ENCODE peak calls at places on chromosomes 11 and 22, in four cellular contexts. M is heart left ventricle, J is uterus, O is heart right ventricle. S is an unnamed sample. For H3K4me1, the result is how much of the 10 kb centered on the place peaks cover.

GRCh38 chr11:6061475-6061874 is 30.9 kb upstream of the OR56A1 start:
- DNase-seq in M (no peak), J (no peak), O (no peak), S (no peak)

GRCh38 chr11:94740083-94740974 is 27.8 kb upstream of the AMOTL1 start:
- DNase-seq in M (peak), J (peak), O (peak), S (peak)

GRCh38 chr11:2791139-2791520 is 91.3 kb upstream of the KCNQ1OT1 start:
- DNase-seq in M (peak), J (peak), O (no peak), S (peak)

GRCh38 chr11:35274909-35275807 is 136.2 kb downstream of the CD44 start:
- DNase-seq in M (no peak), J (peak), O (peak), S (peak)

GRCh38 chr22:50441428-50441993 is 33.3 kb downstream of the SBF1 start:
- DNase-seq in M (peak), J (no peak), O (no peak), S (no peak)

GRCh38 chr11:35464308-35464707 is 45.0 kb upstream of the SLC1A2 start:
- DNase-seq in M (no peak), J (no peak), O (no peak), S (no peak)

GRCh38 chr11:2089536-2090165 is 49.5 kb downstream of the IGF2 start:
- DNase-seq in M (no peak), J (no peak), O (no peak), S (no peak)

GRCh38 chr11:11148104-11148509 is 204.9 kb downstream of the CSNK2A3 start:
- DNase-seq in M (peak), J (peak), O (peak), S (peak)

GRCh38 chr11:114232400-114233070 is 63.7 kb upstream of the NNMT start:
- DNase-seq in M (no peak), J (no peak), O (no peak), S (no peak)

GRCh38 chr22:32476286-32476685 is 1.7 kb downstream of the FBXO7 start:
- DNase-seq in M (no peak), J (no peak), O (no peak), S (no peak)

GRCh38 chr11:117143390-117143789 is 697 bp upstream of the PAFAH1B2 start:
- DNase-seq in M (no peak), J (peak), O (peak), S (no peak)

GRCh38 chr11:64989416-64989815 is 7.4 kb downstream of the BATF2 start:
- DNase-seq in M (no peak), J (no peak), O (no peak), S (no peak)
- H3K4me1 ChIP-seq in M (half or more), J (under half), O (under half), S (under half)

GRCh38 chr22:19477321-19478085 is 1.5 kb downstream of the UFD1 start:
- DNase-seq in M (no peak), J (no peak), O (no peak), S (no peak)
- TF ChIP-seq CTCF in M (peak), J (no peak), O (no peak), S (no peak)

DNA sequence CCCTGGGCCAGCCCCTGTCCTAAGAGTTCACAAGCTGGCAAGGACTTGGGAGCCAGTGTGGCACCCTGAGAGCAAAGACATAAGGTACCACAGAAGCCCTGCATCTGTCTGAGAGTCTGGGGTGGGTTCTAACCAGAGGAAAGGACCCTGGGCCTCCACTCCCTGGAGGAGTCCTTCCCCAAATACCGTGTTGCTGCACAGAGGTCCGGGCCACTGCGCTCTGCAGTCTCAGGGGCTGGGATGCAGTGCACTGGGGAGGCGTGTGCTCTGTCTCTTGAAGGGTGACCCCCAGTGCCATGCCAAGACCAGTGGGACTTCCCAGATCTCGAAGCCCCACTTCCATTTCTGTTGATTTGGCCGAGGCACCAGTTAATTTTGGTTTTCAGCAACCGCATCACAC is 4.3 kb upstream of the SH3BP1 start:
- DNase-seq in M (no peak), J (no peak), O (no peak), S (no peak)
- H3K27ac ChIP-seq in M (peak), J (peak), O (no peak), S (no peak)

GRCh38 chr11:62879554-62879953 is 1.1 kb upstream of the SLC3A2 start:
- DNase-seq in M (no peak), J (peak), O (no peak), S (no peak)

GRCh38 chr11:62880231-62880802 is 379 bp upstream of the SLC3A2 start:
- DNase-seq in M (peak), J (peak), O (no peak), S (peak)

GRCh38 chr11:62881579-62882427 is 1.1 kb downstream of the SLC3A2 start:
- DNase-seq in M (peak), J (peak), O (peak), S (peak)

GRCh38 chr11:62882428-62882742 is 1.7 kb downstream of the SLC3A2 start:
- DNase-seq in M (no peak), J (no peak), O (no peak), S (no peak)

DNA sequence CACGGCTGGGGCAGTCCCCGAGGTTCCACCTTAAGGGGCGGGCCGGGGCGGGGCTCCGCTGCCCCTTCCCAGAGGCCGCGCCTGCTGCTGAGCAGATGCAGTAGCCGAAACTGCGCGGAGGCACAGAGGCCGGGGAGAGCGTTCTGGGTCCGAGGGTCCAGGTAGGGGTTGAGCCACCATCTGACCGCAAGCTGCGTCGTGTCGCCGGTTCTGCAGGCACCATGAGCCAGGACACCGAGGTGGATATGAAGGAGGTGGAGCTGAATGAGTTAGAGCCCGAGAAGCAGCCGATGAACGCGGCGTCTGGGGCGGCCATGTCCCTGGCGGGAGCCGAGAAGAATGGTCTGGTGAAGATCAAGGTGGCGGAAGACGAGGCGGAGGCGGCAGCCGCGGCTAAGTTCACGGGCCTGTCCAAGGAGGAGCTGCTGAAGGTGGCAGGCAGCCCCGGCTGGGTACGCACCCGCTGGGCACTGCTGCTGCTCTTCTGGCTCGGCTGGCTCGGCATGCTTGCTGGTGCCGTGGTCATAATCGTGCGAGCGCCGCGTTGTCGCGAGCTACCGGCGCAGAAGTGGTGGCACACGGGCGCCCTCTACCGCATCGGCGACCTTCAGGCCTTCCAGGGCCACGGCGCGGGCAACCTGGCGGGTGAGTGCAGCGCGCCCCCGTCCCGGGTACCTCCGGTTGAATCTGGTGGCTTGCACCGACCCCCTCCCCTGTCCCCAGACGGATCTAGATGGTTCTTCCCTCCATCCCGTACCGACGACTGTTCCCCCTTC is at the start of gene SLC3A2:
- DNase-seq in M (peak), J (peak), O (peak), S (peak)
- H3K4me1 ChIP-seq in M (half or more), J (under half), O (half or more), S (half or more)

DNA sequence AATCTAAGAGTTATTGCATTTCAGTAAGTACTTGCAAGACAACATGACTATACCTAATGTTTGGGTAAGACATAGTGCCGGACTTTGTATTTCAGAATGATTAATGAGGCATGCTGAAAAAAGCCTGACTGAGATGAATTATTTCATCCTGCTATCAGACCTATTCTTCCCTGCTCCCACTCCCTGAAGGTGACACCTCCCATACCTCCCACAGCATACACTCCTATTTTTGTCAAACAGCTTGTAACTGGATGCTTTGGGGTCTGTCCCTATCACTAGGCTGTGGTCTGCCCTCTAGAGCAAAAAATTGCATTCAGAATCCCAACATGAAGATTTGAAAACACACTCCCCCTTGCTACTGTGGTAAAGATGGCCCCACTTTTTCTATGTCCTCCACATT is 10.9 kb upstream of the SCN3B start:
- DNase-seq in M (no peak), J (no peak), O (no peak), S (no peak)
- TF ChIP-seq CTCF in M (no peak), J (no peak), O (no peak), S (no peak)

DNA sequence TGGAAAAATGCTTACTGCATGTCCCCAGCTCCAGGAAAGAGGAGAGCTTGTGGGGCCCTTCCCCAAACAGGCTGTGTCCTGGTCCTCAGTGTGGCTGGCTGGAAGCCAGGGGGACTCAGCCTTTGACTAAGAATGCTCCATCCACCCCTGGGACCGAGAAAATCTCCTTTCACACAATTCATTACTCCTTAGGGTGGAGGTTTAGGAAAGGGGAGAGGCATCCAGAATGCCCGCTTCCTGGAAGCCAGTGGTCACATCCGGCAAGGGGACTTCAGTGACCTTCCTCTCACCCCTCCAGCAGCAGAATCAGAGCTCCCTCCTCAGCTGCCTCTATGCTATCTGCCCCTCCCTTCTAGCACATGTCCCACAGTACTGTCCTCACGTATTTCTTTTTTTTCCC is 21.9 kb downstream of the ATG16L2 start:
- DNase-seq in M (peak), J (no peak), O (peak), S (no peak)
- H3K27ac ChIP-seq in M (peak), J (peak), O (peak), S (peak)

GRCh38 chr11:12358302-12359188 is 18.8 kb upstream of the PARVA start:
- DNase-seq in M (no peak), J (no peak), O (no peak), S (no peak)
- H3K4me1 ChIP-seq in M (under half), J (under half), O (under half), S (under half)

GRCh38 chr22:42907404-42908081 is 50.5 kb upstream of the ARFGAP3 start:
- DNase-seq in M (no peak), J (no peak), O (no peak), S (no peak)
- TF ChIP-seq CTCF in M (no peak), J (no peak), O (no peak), S (no peak)

GRCh38 chr22:38294193-38294592 is 21.4 kb upstream of the TMEM184B start:
- DNase-seq in M (no peak), J (no peak), O (no peak), S (no peak)

GRCh38 chr22:38292694-38293093 is 19.9 kb upstream of the TMEM184B start:
- DNase-seq in M (no peak), J (no peak), O (no peak), S (no peak)

GRCh38 chr22:38290347-38290746 is 17.5 kb upstream of the TMEM184B start:
- DNase-seq in M (no peak), J (no peak), O (no peak), S (no peak)

GRCh38 chr22:38289583-38290082 is 16.8 kb upstream of the TMEM184B start:
- DNase-seq in M (no peak), J (no peak), O (no peak), S (no peak)

GRCh38 chr22:38291201-38291777 is 18.5 kb upstream of the TMEM184B start:
- DNase-seq in M (no peak), J (no peak), O (peak), S (no peak)
- H3K27ac ChIP-seq in M (peak), J (peak), O (no peak), S (no peak)